ENCODE peak calls at places on chromosomes 13 and 19, in six cellular contexts. D is right lobe of liver, J is body of pancreas, F is uterus, Z is stomach, H is heart left ventricle. V is an unnamed sample.

GRCh38 chr19:49642488-49643035 is 553 bp downstream of the SCAF1 start:
- DNase-seq in F (no peak), D (no peak), Z (no peak), H (no peak), J (no peak), V (no peak)

GRCh38 chr13:77928909-77929308 is 10.3 kb upstream of the EDNRB start:
- DNase-seq in H (no peak), D (no peak), Z (no peak), J (no peak), F (no peak), V (no peak)

GRCh38 chr13:110651271-110651670 is 35.9 kb downstream of the NAXD start:
- DNase-seq in F (no peak), H (no peak), J (peak), Z (no peak), D (no peak), V (no peak)

GRCh38 chr19:44607049-44607448 is 6.3 kb upstream of the IGSF23 start:
- DNase-seq in F (peak), D (no peak), J (no peak), H (no peak), Z (no peak), V (no peak)

GRCh38 chr13:26186995-26187394 is 35.1 kb downstream of the RNF6 start:
- DNase-seq in F (no peak), H (no peak), Z (no peak), J (peak), D (peak), V (peak)

GRCh38 chr13:32659736-32660135 is 73.5 kb downstream of the PDS5B start:
- DNase-seq in J (no peak), D (no peak), H (no peak), F (no peak), Z (no peak), V (no peak)

GRCh38 chr19:18160792-18161690 is 8.1 kb downstream of the PIK3R2 start:
- DNase-seq in Z (peak), F (peak), D (peak), H (peak), J (peak), V (peak)

GRCh38 chr13:39887424-39887823 is 232.0 kb downstream of the COG6 start:
- DNase-seq in J (no peak), F (no peak), Z (no peak), D (no peak), H (no peak), V (no peak)

GRCh38 chr19:29837448-29837961 is 25.7 kb downstream of the CCNE1 start:
- DNase-seq in Z (no peak), H (no peak), J (no peak), D (no peak), F (no peak), V (no peak)

GRCh38 chr13:111022886-111023285 is 92.2 kb upstream of the ARHGEF7 start:
- DNase-seq in D (no peak), J (no peak), H (no peak), Z (no peak), F (no peak), V (no peak)

GRCh38 chr19:3033595-3034193 is 4.6 kb upstream of the TLE2 start:
- DNase-seq in H (no peak), J (no peak), F (no peak), D (no peak), Z (no peak), V (no peak)

GRCh38 chr19:29577662-29577963 is 28.5 kb upstream of the POP4 start:
- DNase-seq in F (no peak), J (no peak), H (no peak), D (no peak), Z (no peak), V (no peak)

GRCh38 chr19:32691291-32691951 is at the start of gene NUDT19:
- DNase-seq in Z (peak), F (peak), D (peak), H (peak), J (peak), V (peak)

GRCh38 chr19:2554856-2555255 is 78.9 kb downstream of the GADD45B start:
- DNase-seq in H (no peak), Z (no peak), F (peak), J (no peak), D (peak), V (no peak)

GRCh38 chr13:51632643-51633357 is 48.5 kb downstream of the WDFY2 start:
- DNase-seq in Z (no peak), H (no peak), J (peak), F (no peak), D (no peak), V (no peak)

GRCh38 chr13:107867701-107868661 is 347.4 kb downstream of the LIG4 start:
- DNase-seq in J (peak), F (no peak), D (no peak), H (no peak), Z (peak), V (no peak)

GRCh38 chr19:18895038-18895827 is 725 bp downstream of the CERS1 start:
- DNase-seq in J (peak), H (no peak), Z (no peak), F (peak), D (peak), V (no peak)

GRCh38 chr13:88176231-88176630 is 505.1 kb downstream of the SLITRK5 start:
- DNase-seq in D (no peak), H (no peak), Z (no peak), J (no peak), F (no peak), V (no peak)

GRCh38 chr13:24716011-24716410 is 35.8 kb downstream of the ATP12A start:
- DNase-seq in F (no peak), Z (no peak), D (no peak), H (no peak), J (no peak), V (no peak)

GRCh38 chr19:661427-662196 is 1.4 kb downstream of the RNF126 start:
- DNase-seq in J (peak), F (no peak), D (no peak), Z (peak), H (no peak), V (peak)

GRCh38 chr13:98083507-98083906 is 59.4 kb upstream of the FARP1 start:
- DNase-seq in J (no peak), Z (no peak), H (no peak), D (no peak), F (no peak), V (no peak)

GRCh38 chr19:47564081-47564480 is 8.9 kb downstream of the ZNF541 start:
- DNase-seq in D (no peak), H (no peak), J (peak), Z (peak), F (no peak), V (no peak)

GRCh38 chr19:47226426-47227346 is 4.3 kb downstream of the BBC3 start:
- DNase-seq in H (peak), D (peak), Z (peak), J (peak), F (peak), V (peak)

GRCh38 chr13:51557875-51558604 is 26.2 kb upstream of the WDFY2 start:
- DNase-seq in Z (no peak), J (no peak), D (no peak), H (no peak), F (peak), V (no peak)

GRCh38 chr19:54208784-54209057 is 8.1 kb downstream of the RPS9 start:
- DNase-seq in H (no peak), F (no peak), Z (no peak), D (no peak), J (peak), V (no peak)

GRCh38 chr13:99916366-99917103 is 55.0 kb downstream of the ZIC5 start:
- DNase-seq in Z (no peak), J (peak), F (no peak), H (no peak), D (no peak), V (no peak)

GRCh38 chr13:111281751-111282311 is 38.6 kb upstream of the TEX29 start:
- DNase-seq in J (no peak), F (no peak), D (no peak), H (no peak), Z (no peak), V (no peak)

GRCh38 chr13:113539822-113540221 is 44.7 kb upstream of the TFDP1 start:
- DNase-seq in Z (no peak), F (peak), J (no peak), H (no peak), D (no peak), V (no peak)

GRCh38 chr13:41384749-41385503 is 72.4 kb upstream of the RGCC start:
- DNase-seq in D (no peak), H (no peak), Z (no peak), J (no peak), F (no peak), V (no peak)

GRCh38 chr19:535017-535835 is 3.7 kb downstream of the CDC34 start:
- DNase-seq in D (peak), Z (no peak), F (no peak), J (peak), H (no peak), V (no peak)

GRCh38 chr13:100817897-100818296 is 143.3 kb upstream of the TMTC4 start:
- DNase-seq in F (no peak), J (no peak), H (no peak), Z (no peak), D (no peak), V (no peak)

DNA sequence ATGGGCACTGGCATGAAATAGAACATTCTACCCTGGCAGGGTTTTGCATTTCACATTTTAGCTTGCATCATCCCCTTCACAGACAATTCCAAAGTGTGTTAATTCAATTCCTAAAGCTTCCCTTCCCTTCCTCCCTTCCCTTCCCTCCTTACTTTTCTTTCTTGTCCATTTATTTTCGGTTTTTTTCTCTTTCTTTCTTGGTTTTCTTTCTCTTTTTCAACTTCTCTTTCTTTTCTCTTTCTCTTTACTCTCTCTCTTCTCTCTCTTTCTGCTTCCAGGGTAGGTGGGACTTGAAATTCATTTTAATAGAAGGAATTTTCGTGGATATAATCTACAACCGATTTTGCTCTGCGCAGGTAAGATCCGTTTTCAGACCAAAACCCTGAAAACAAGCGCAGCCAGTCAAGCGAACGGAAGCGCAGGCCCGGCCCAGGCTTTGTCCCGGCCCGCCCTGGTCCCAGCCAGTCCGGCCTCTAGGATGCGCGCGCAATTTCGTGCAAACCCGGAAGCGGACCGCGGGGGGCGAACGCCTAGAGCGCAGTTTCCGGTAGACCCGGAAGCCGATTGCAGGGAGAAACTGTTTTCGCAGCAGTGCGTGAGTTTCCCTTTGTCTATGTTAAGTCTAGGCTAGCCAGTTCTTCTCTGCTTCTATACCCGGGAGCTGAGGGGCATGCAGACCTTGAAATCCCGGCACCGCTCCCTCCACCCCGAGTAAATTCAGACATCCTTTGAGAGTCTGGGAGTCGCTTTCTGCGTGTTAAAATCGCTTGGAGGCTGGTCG is at the start of gene ZNF528:
- DNase-seq in J (peak), F (peak), D (peak), Z (peak), H (peak), V (peak)
- TF ChIP-seq POLR2A in J (peak), F (no peak), D (peak), Z (no peak), H (peak), V (peak)

DNA sequence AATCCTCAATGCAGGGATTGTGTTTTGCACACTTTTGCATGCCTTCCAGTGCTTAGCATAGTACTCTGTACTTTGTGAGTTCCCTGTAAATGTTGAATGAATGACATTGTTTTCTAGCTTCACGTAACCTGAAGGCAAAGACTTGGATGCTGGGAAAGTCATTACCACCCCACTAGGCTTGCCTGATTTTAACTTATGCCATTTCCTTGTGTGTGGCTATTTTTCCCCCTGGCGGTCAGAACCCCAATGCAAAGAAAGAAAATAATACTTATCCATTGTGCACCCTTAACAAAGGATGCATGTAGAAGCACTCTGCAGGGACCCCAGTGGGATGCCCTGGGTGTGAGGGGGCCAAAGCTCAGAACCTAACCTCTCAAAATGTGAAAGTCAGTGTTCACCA is 1.2 kb upstream of the ENOX1 start:
- DNase-seq in H (no peak), F (peak), D (no peak), J (peak), Z (no peak), V (no peak)
- TF ChIP-seq CTCF in H (peak), F (peak), D (no peak), J (no peak), Z (peak), V (no peak)

DNA sequence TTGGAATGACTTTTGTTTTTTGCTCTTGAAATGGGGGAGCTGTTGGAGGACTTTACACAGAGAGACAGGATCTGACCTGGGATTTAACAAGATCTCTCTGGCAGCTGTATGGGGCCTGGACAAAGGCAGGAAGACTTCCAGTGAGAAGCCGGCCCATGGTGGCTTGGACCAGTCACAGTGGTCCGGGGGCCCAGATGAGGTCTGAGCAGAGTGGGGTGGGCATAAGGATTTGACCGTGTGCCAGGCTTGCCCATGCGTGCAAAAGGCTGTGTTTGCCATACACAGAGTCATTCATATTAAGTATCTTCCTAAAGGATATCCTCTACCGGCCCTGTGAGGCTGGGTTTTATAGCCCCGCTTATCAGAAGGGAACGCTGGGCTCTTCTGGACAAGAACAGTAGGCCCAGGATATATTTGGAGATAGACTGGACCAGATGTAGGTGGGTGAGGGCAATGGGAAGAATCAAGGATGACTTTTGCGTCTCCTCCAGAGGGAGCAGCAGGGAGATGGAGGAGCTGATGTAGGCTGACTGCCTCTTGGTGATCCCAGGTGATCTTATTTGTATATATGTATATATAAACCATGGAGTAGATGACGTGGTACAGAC is 4.1 kb downstream of the SPACA6 start:
- DNase-seq in F (no peak), D (no peak), Z (peak), J (no peak), H (no peak), V (no peak)
- TF ChIP-seq POLR2A in F (no peak), D (no peak), Z (no peak), J (no peak), H (no peak), V (no peak)

DNA sequence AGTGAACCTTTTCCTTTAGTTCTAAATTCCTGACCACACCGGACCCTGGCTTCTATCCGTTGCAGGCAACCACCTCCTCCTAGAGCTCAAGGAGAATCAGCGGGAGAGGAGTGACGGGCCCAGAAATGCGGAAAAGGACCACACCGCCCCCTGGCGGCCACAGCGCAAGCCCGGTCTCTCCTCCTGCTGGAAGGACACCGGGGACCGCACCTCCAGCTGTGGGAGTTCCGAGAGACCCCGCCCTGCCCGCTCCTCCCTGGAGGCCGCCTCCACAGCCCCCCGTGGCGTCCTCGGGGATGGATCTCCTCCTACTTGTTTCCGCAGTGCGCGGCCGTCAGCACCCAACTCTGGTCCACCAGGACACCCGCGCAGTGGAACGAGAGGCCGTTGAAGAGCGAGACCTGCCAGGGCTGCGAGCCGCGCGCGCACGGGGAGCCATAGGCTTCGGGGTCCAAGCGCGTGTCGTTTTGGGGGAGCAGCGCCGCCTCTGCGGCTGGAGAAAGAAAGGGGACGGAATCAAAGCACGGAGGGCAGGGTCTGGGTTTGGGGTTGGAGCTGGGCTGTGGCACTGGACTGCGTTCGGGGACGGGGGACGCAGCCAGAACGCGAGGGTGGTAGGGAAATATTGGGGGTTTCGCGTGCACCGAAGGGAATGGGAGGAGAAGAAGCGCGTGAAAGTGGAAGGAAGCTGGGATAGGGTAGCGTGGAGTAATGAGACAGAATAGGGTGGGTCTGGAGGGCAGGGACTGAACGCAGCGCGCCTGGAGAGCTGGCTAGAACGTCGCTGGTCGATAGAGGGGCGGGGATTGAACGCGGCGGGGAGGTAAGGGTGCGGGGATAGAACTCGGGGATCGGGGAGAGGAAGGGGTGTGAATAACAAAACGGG is 2.5 kb downstream of the KLK10 start:
- DNase-seq in F (peak), J (peak), H (no peak), D (peak), Z (peak), V (peak)
- TF ChIP-seq CTCF in F (no peak), J (peak), H (peak), D (peak), Z (peak), V (no peak)

DNA sequence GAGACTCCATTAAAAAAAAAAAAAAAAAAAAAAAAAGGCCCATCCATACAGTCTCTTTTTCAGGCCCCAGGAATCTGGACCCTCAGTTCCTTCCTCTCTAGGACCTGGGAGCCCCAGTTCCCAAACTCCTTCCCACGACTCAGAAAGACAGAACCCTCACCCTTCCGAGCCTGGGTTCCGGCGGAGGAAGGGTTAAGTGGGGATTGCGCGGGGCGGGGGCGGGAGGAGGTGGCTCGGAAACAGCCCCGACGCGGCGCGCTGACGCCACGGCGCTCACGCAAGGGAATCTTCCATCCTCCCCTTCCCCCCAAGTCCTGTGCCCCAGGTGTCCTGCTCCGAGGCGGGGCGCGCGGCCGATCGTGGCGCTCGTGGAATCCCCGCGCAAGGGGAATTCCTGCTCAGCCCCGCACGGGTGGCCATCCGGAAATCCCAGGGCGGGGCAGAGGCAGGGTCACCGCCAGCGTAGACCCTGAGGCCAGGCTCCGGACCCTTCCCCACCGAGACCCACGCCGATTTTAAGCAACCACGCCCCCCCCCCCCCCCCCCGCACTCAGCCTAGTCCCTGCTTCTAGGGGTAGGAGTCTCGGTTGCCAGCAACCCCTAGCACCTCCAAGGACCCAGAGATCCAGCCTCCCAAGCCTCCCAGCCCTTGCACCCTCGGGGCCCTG is 659 bp downstream of the NFKBID start:
- DNase-seq in H (peak), F (peak), Z (peak), J (peak), D (peak), V (peak)
- TF ChIP-seq POLR2A in H (no peak), F (no peak), Z (no peak), J (no peak), D (no peak), V (peak)